ENCODE peak calls at places on chromosomes 11 and 22, in five cellular contexts. G, M, Y, T and P are unnamed samples.

GRCh38 chr11:114017723-114018122 is 41.8 kb upstream of the ZBTB16 start:
- DNase-seq in G (no peak), Y (no peak), M (peak), T (no peak), P (no peak)

GRCh38 chr22:31082606-31083376 is 1.7 kb downstream of the SMTN start:
- DNase-seq in T (no peak), G (no peak), Y (no peak), M (peak), P (no peak)

GRCh38 chr11:124832571-124832970 is 32.4 kb upstream of the MSANTD2 start:
- DNase-seq in M (no peak), Y (no peak), G (no peak), T (no peak), P (no peak)

GRCh38 chr22:38739300-38740055 is 16.3 kb downstream of the SUN2 start:
- DNase-seq in T (no peak), G (no peak), Y (no peak), M (no peak), P (no peak)

GRCh38 chr11:65103476-65103875 is 7.5 kb downstream of the VPS51 start:
- DNase-seq in M (no peak), T (no peak), Y (no peak), G (no peak), P (no peak)

GRCh38 chr22:36934153-36934939 is 20.9 kb downstream of the CSF2RB start:
- DNase-seq in G (no peak), M (no peak), T (no peak), Y (no peak), P (no peak)

GRCh38 chr11:17864478-17864941 is 129.9 kb downstream of the KCNC1 start:
- DNase-seq in T (no peak), Y (no peak), G (no peak), M (peak), P (no peak)

GRCh38 chr11:126756416-126756815 is 244.2 kb downstream of the KIRREL3 start:
- DNase-seq in M (no peak), T (no peak), G (no peak), Y (no peak), P (no peak)

GRCh38 chr11:122074022-122074421 is 42.0 kb downstream of the BLID start:
- DNase-seq in Y (no peak), M (no peak), T (no peak), G (no peak), P (no peak)

GRCh38 chr11:11311169-11311568 is 41.9 kb downstream of the CSNK2A3 start:
- DNase-seq in G (no peak), Y (no peak), M (no peak), T (no peak), P (no peak)

GRCh38 chr22:50206599-50206998 is 5.8 kb downstream of the SELENOO start:
- DNase-seq in Y (peak), T (no peak), G (peak), M (peak), P (no peak)

GRCh38 chr22:24107668-24108067 is 73.6 kb upstream of the SUSD2 start:
- DNase-seq in M (no peak), G (peak), Y (no peak), T (peak), P (no peak)

GRCh38 chr11:95788921-95789505 is 569 bp downstream of the FAM76B start:
- DNase-seq in M (peak), Y (no peak), G (no peak), T (peak), P (peak)

GRCh38 chr22:44625421-44625760 is 76.6 kb upstream of the PRR5 start:
- DNase-seq in M (no peak), Y (no peak), G (no peak), T (no peak), P (no peak)

GRCh38 chr22:46195487-46196165 is 45.3 kb downstream of the PPARA start:
- DNase-seq in M (no peak), T (no peak), G (no peak), Y (no peak), P (no peak)

GRCh38 chr11:95647355-95647754 is 142.2 kb downstream of the FAM76B start:
- DNase-seq in Y (no peak), M (no peak), T (no peak), G (no peak), P (no peak)

GRCh38 chr11:123191939-123192338 is 3.1 kb downstream of the CLMP start:
- DNase-seq in M (no peak), T (no peak), Y (no peak), G (no peak), P (no peak)
- H3K4me3 ChIP-seq in M (no peak), T (peak), Y (no peak), G (no peak), P (no peak)

DNA sequence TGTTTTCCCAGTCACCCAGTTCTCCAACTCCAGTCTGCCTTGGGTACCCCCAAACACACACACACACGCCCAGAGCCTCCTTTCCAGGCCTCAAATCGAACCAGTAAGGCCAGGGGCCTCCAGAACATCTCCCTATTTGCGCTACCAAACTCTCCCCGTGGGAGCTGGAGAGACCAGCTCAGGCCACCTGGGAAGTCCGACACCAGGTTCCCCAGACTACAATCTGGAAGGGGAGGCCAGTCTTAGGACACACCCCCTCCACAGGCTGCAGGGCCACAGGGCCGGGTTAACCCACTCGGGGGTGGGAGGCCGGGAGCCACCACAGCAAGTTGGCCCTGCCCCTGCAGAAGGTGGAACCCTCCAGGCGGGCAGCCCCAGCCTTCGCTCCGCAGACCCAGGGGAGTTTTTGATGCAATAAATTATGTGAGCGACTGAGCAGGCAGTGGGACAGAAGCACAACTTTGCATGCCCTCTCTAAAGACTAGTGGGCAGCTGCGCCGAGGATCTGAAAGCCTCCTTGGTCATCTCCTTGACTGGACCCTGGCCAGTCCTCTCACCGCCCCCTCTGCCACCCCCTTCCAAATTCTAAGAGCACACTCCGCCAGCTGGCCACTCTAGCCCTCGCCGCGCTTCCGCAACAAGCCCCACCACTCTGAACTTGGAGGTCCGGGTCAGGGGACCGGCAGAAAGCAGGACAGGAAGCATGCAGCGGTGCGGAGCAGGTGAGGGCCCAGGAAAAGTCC is 2.8 kb downstream of the IGF2 start:
- DNase-seq in M (no peak), G (peak), T (no peak), Y (no peak), P (no peak)
- H3K27ac ChIP-seq in M (no peak), G (no peak), T (no peak), Y (no peak), P (no peak)

GRCh38 chr11:88398372-88399140 is 61.0 kb upstream of the CTSC start:
- DNase-seq in G (no peak), T (no peak), Y (no peak), M (peak), P (peak)
- H3K4me3 ChIP-seq in G (no peak), T (no peak), Y (no peak), M (no peak), P (no peak)

DNA sequence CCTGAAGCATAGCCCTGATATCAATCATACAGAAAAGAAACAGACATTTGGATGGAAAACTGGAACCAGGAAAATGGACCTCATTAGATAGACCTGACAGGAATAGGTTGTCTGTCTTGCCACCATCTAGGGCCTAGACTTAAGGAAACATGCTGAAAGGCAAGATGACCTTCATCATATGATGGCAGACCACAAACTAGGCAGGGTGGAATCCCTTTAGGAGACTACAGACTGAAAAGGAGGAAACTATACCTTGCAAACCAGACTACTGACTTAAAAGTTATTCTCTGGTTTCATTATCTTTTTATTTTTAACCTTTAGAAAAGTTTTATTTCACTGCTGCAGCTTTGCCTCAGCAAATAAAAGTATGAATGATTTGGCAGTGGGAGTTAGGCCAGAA is 20.3 kb downstream of the SBF2 start:
- DNase-seq in T (no peak), M (no peak), Y (no peak), G (no peak), P (no peak)
- H3K27ac ChIP-seq in T (no peak), M (peak), Y (no peak), G (no peak), P (no peak)

GRCh38 chr22:49052023-49052538 is 775.6 kb downstream of the BRD1 start:
- DNase-seq in G (no peak), T (no peak), Y (peak), M (no peak), P (no peak)

GRCh38 chr22:49052560-49052959 is 775.1 kb downstream of the BRD1 start:
- DNase-seq in Y (no peak), T (no peak), M (no peak), G (no peak), P (no peak)

GRCh38 chr22:49053574-49053973 is 774.1 kb downstream of the BRD1 start:
- DNase-seq in T (no peak), G (no peak), Y (no peak), M (no peak), P (no peak)

GRCh38 chr22:49049691-49050090 is 778.0 kb downstream of the BRD1 start:
- DNase-seq in T (no peak), Y (peak), M (no peak), G (no peak), P (no peak)

GRCh38 chr22:49051491-49052022 is 776.1 kb downstream of the BRD1 start:
- DNase-seq in Y (peak), M (no peak), T (no peak), G (no peak), P (no peak)
- H3K4me3 ChIP-seq in Y (peak), M (no peak), T (peak), G (peak), P (no peak)

GRCh38 chr11:35639591-35640179 is 21.4 kb downstream of the FJX1 start:
- DNase-seq in Y (no peak), M (no peak), T (no peak), G (no peak), P (no peak)

GRCh38 chr11:35635933-35636332 is 17.7 kb downstream of the FJX1 start:
- DNase-seq in Y (no peak), G (no peak), T (no peak), M (no peak), P (no peak)

GRCh38 chr11:35641206-35641885 is 21.2 kb upstream of the TRIM44 start:
- DNase-seq in T (no peak), M (no peak), Y (no peak), G (no peak), P (no peak)
- H3K27ac ChIP-seq in T (no peak), M (no peak), Y (no peak), G (no peak), P (no peak)